ENCODE peak calls at places on chromosomes 13 and 19, in four cellular contexts. V, D, E and Z are unnamed samples.

GRCh38 chr13:113453962-113454361 is 674 bp upstream of the ADPRHL1 start:
- DNase-seq in D (no peak), V (no peak), E (no peak), Z (no peak)

GRCh38 chr19:36973021-36973843 is 57.1 kb downstream of the ZNF568 start:
- DNase-seq in V (peak; percentile 11), D (peak; percentile 88), E (peak; percentile 88), Z (peak; percentile 57)

GRCh38 chr13:26695891-26696311 is 64.7 kb downstream of the GPR12 start:
- DNase-seq in D (no peak), E (peak; percentile 26), V (no peak), Z (no peak)

GRCh38 chr19:33430674-33431277 is 57.3 kb downstream of the CEBPG start:
- DNase-seq in V (peak; percentile 66), D (peak; percentile 76), E (peak; percentile 51), Z (peak; percentile 43)

GRCh38 chr13:51556740-51557139 is 27.5 kb upstream of the WDFY2 start:
- DNase-seq in E (no peak), V (peak; percentile 53), D (no peak), Z (no peak)

GRCh38 chr19:36950335-36951119 is 34.4 kb downstream of the ZNF568 start:
- DNase-seq in E (no peak), D (no peak), V (no peak), Z (no peak)

GRCh38 chr13:101035119-101035620 is 360.6 kb upstream of the TMTC4 start:
- DNase-seq in E (no peak), D (no peak), V (no peak), Z (no peak)

GRCh38 chr19:14089662-14090508 is 666 bp downstream of the SAMD1 start:
- DNase-seq in E (no peak), D (no peak), V (peak; percentile 44), Z (no peak)

GRCh38 chr13:35700661-35701060 is 224.2 kb upstream of the MAB21L1 start:
- DNase-seq in E (no peak), V (no peak), D (no peak), Z (no peak)
- H3K27ac ChIP-seq in E (no peak overlapping the region), V (no peak overlapping the region), D (peak overlapping the region; percentile 63), Z (no peak overlapping the region)

GRCh38 chr19:41861098-41861768 is 1.2 kb downstream of the RPS19 start:
- DNase-seq in E (no peak), D (no peak), V (no peak), Z (no peak)
- H3K27ac ChIP-seq in E (peak overlapping the region; percentile 10), D (peak overlapping the region; percentile 99), V (peak overlapping the region; percentile 91), Z (peak overlapping the region; percentile 98)

GRCh38 chr19:13062317-13062716 is 40.3 kb downstream of the LYL1 start:
- DNase-seq in V (no peak), D (no peak), E (no peak), Z (no peak)
- H3K27ac ChIP-seq in V (peak overlapping the region; percentile 100), D (peak overlapping the region; percentile 69), E (peak overlapping the region; percentile 52), Z (peak overlapping the region; percentile 95)

GRCh38 chr19:55655648-55656040 is 809 bp downstream of the U2AF2 start:
- DNase-seq in E (no peak), V (no peak), D (no peak), Z (no peak)

GRCh38 chr19:55653651-55654322 is 1.0 kb upstream of the U2AF2 start:
- DNase-seq in D (peak; percentile 96), E (peak; percentile 96), V (peak; percentile 94), Z (peak; percentile 98)

GRCh38 chr19:55654323-55654832 is 457 bp upstream of the U2AF2 start:
- DNase-seq in E (peak; percentile 99), D (peak; percentile 99), V (peak; percentile 95), Z (peak; percentile 94)

GRCh38 chr19:55656552-55656951 is 1.7 kb downstream of the U2AF2 start:
- DNase-seq in V (no peak), E (no peak), D (no peak), Z (no peak)

GRCh38 chr19:55654833-55655647 is at the start of gene U2AF2:
- DNase-seq in V (peak; percentile 95), E (peak; percentile 96), D (peak; percentile 97), Z (peak; percentile 96)
- H3K27ac ChIP-seq in V (peak within 1 kb of the TSS; percentile 98), E (peak within 1 kb of the TSS; percentile 94), D (peak within 1 kb of the TSS; percentile 100), Z (peak within 1 kb of the TSS; percentile 98)

DNA sequence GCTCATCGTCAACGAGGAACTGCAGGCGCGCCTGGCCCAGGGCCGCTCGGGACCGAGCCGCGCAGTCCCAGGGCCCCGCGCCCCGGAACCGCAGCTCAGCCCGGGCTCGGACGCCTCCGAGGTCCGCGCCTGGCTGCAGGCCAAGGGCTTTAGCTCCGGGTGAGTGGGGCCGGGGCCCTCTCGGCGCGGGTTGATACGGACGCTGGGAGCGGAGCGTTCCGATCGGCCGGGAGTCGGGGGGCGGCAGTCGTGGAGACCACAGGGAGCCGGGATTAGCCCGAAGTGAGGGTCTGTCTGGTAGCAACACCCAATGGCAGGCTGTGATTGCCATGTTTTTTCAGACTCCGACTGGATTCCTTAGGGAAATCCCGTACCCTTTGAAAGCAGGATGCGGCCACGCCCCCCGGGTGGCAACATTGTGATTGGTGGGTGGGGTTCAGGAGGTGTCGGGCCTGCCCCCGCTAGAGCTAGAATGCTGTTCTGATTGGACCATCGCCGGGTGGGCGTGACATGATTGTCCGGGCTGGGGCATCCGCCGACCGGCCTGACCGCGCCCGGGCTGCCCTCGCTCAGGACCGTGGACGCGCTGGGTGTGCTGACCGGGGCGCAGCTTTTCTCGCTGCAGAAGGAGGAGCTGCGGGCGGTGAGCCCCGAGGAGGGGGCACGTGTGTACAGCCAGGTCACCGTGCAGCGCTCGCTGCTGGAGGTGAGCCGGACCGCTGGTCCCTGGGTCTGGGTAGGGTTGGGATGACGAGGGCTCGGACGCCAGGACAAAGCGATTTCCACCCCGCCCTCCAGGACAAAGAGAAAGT is 11.3 kb downstream of the EPS8L1 start:
- DNase-seq in E (peak; percentile 96), V (peak; percentile 74), D (peak; percentile 85), Z (peak; percentile 47)
- H3K27ac ChIP-seq in E (no peak overlapping the region), V (peak overlapping the region; percentile 54), D (no peak overlapping the region), Z (no peak overlapping the region)

DNA sequence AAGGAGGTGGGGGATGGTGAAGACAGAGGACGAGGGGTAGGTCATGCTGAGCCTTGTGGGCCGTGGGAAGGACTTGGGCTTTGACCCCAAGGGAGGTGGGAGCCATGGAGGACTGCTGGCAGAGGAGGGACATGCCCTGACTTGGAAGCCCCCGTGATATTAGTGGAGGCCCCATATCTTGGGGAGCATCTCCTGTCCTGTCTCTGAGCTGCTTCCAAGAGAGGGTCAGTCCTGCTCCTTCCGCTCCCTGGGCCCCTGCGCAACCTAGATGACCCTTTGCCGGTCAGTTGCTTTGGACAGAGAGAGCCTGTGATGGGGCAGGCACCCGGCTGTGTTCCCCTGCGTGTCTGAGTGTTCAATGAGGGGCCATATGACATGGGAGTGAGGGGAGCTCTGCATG is 5.2 kb downstream of the TLE6 start:
- DNase-seq in E (no peak), D (no peak), V (no peak), Z (no peak)
- H3K27ac ChIP-seq in E (peak overlapping the region; percentile 13), D (peak overlapping the region; percentile 98), V (peak overlapping the region; percentile 100), Z (no peak overlapping the region)

GRCh38 chr13:111283457-111283856 is 37.0 kb upstream of the TEX29 start:
- DNase-seq in D (no peak), V (no peak), E (no peak), Z (no peak)

GRCh38 chr13:111283991-111284390 is 36.5 kb upstream of the TEX29 start:
- DNase-seq in V (no peak), E (peak; percentile 15), D (no peak), Z (no peak)

GRCh38 chr13:111282425-111282824 is 38.0 kb upstream of the TEX29 start:
- DNase-seq in D (no peak), V (no peak), E (no peak), Z (no peak)

GRCh38 chr13:111281751-111282311 is 38.6 kb upstream of the TEX29 start:
- DNase-seq in V (no peak), E (no peak), D (no peak), Z (no peak)

DNA sequence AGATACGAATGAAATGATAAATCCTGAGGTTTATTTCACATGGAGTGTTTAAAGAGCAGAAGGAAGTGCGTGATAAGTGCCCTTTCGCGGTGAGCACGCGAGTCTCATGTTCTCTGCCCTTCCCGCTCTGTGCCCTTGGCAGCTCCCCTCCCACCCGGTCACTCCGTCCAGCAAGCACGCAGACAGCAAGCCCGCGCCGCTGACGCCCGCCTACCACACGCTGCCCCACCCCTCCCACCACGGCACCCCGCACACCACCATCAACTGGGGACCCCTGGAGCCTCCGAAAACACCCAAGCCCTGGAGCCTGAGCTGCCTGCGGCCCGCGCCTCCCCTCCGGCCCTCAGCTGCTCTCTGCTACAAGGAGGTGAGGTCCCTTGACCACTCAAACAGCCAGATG is 37.4 kb upstream of the TEX29 start:
- DNase-seq in D (no peak), E (no peak), V (no peak), Z (no peak)
- H3K27ac ChIP-seq in D (peak overlapping the region; percentile 7), E (no peak overlapping the region), V (no peak overlapping the region), Z (peak overlapping the region; percentile 72)

DNA sequence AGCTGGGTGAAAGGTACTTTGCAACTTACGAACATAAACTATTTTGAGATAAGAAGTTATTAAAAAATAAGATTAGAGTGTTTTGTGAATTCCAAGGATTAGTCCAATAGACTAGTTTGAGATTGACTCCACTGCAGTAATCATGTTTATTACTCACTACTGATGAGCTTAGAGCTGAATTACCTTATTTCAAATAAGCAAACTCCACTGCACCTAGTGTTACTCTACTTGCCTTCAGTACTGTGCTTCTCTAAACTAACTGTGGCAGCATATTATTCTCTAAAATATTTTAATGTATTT is 111.7 kb downstream of the MIPEP start:
- DNase-seq in E (no peak), D (no peak), V (no peak), Z (no peak)
- H3K27ac ChIP-seq in E (no peak overlapping the region), D (no peak overlapping the region), V (no peak overlapping the region), Z (no peak overlapping the region)